ENCODE peak calls at places on chromosome 6, in eight cellular contexts. One of them, this sample, is unnamed.

GRCh38 chr6:291148-291696 is 1.1 kb upstream of the DUSP22 start:
- DNase-seq in LoVo: no peak
- DNase-seq in GM18507: no peak
- DNase-seq in SJSA1: no peak
- DNase-seq in ACHN: no peak
- DNase-seq in HT-29: peak; percentile 27
- DNase-seq in foreskin melanocyte: no peak
- DNase-seq in activated T-helper 1 cell treated with anti-CD3 and anti-CD28 coated beads, Interleukin-12 subunit alpha, Interleukin-12 subunit beta, Interleukin-2, Interleukin-4 antibody, amounts not matched to agents 30 ng/mL and 10 ng/mL and 1 ng/mL, durations not matched to agents 14 hours and 24 hours and 36 hours: no peak
- DNase-seq in this sample: peak; percentile 20

GRCh38 chr6:14026831-14027539 is 90.6 kb upstream of the CD83 start:
- DNase-seq in activated T-helper 1 cell treated with anti-CD3 and anti-CD28 coated beads, Interleukin-12 subunit alpha, Interleukin-12 subunit beta, Interleukin-2, Interleukin-4 antibody, amounts not matched to agents 30 ng/mL and 10 ng/mL and 1 ng/mL, durations not matched to agents 14 hours and 24 hours and 36 hours: no peak
- DNase-seq in GM18507: no peak
- DNase-seq in LoVo: no peak
- DNase-seq in ACHN: no peak
- DNase-seq in foreskin melanocyte: no peak
- DNase-seq in HT-29: no peak
- DNase-seq in SJSA1: no peak
- DNase-seq in this sample: peak; percentile 26

GRCh38 chr6:73800997-73801396 is 105.0 kb downstream of the CD109 start:
- DNase-seq in LoVo: no peak
- DNase-seq in foreskin melanocyte: no peak
- DNase-seq in GM18507: no peak
- DNase-seq in ACHN: no peak
- DNase-seq in activated T-helper 1 cell treated with anti-CD3 and anti-CD28 coated beads, Interleukin-12 subunit alpha, Interleukin-12 subunit beta, Interleukin-2, Interleukin-4 antibody, amounts not matched to agents 30 ng/mL and 10 ng/mL and 1 ng/mL, durations not matched to agents 14 hours and 24 hours and 36 hours: no peak
- DNase-seq in SJSA1: no peak
- DNase-seq in HT-29: no peak
- DNase-seq in this sample: no peak

GRCh38 chr6:11231108-11231463 is 1.4 kb downstream of the NEDD9 start:
- DNase-seq in ACHN: no peak
- DNase-seq in HT-29: no peak
- DNase-seq in activated T-helper 1 cell treated with anti-CD3 and anti-CD28 coated beads, Interleukin-12 subunit alpha, Interleukin-12 subunit beta, Interleukin-2, Interleukin-4 antibody, amounts not matched to agents 30 ng/mL and 10 ng/mL and 1 ng/mL, durations not matched to agents 14 hours and 24 hours and 36 hours: no peak
- DNase-seq in foreskin melanocyte: no peak
- DNase-seq in GM18507: no peak
- DNase-seq in LoVo: no peak
- DNase-seq in SJSA1: no peak
- DNase-seq in this sample: no peak

GRCh38 chr6:52641826-52642225 is 29.1 kb upstream of the TMEM14A start:
- DNase-seq in GM18507: no peak
- DNase-seq in ACHN: no peak
- DNase-seq in SJSA1: no peak
- DNase-seq in HT-29: no peak
- DNase-seq in activated T-helper 1 cell treated with anti-CD3 and anti-CD28 coated beads, Interleukin-12 subunit alpha, Interleukin-12 subunit beta, Interleukin-2, Interleukin-4 antibody, amounts not matched to agents 30 ng/mL and 10 ng/mL and 1 ng/mL, durations not matched to agents 14 hours and 24 hours and 36 hours: no peak
- DNase-seq in foreskin melanocyte: no peak
- DNase-seq in LoVo: no peak
- DNase-seq in this sample: no peak

GRCh38 chr6:21885101-21885500 is 291.6 kb downstream of the SOX4 start:
- DNase-seq in GM18507: no peak
- DNase-seq in foreskin melanocyte: no peak
- DNase-seq in ACHN: no peak
- DNase-seq in HT-29: no peak
- DNase-seq in SJSA1: no peak
- DNase-seq in activated T-helper 1 cell treated with anti-CD3 and anti-CD28 coated beads, Interleukin-12 subunit alpha, Interleukin-12 subunit beta, Interleukin-2, Interleukin-4 antibody, amounts not matched to agents 30 ng/mL and 10 ng/mL and 1 ng/mL, durations not matched to agents 14 hours and 24 hours and 36 hours: no peak
- DNase-seq in LoVo: no peak
- DNase-seq in this sample: no peak

GRCh38 chr6:56456785-56457184 is 185.9 kb downstream of the DST start:
- DNase-seq in foreskin melanocyte: no peak
- DNase-seq in activated T-helper 1 cell treated with anti-CD3 and anti-CD28 coated beads, Interleukin-12 subunit alpha, Interleukin-12 subunit beta, Interleukin-2, Interleukin-4 antibody, amounts not matched to agents 30 ng/mL and 10 ng/mL and 1 ng/mL, durations not matched to agents 14 hours and 24 hours and 36 hours: no peak
- DNase-seq in HT-29: no peak
- DNase-seq in LoVo: no peak
- DNase-seq in ACHN: no peak
- DNase-seq in GM18507: no peak
- DNase-seq in SJSA1: no peak
- DNase-seq in this sample: no peak

GRCh38 chr6:56959938-56960337 is 5.0 kb downstream of the BEND6 start:
- DNase-seq in SJSA1: no peak
- DNase-seq in HT-29: no peak
- DNase-seq in foreskin melanocyte: no peak
- DNase-seq in ACHN: peak; percentile 30
- DNase-seq in GM18507: no peak
- DNase-seq in activated T-helper 1 cell treated with anti-CD3 and anti-CD28 coated beads, Interleukin-12 subunit alpha, Interleukin-12 subunit beta, Interleukin-2, Interleukin-4 antibody, amounts not matched to agents 30 ng/mL and 10 ng/mL and 1 ng/mL, durations not matched to agents 14 hours and 24 hours and 36 hours: no peak
- DNase-seq in LoVo: no peak
- DNase-seq in this sample: no peak

GRCh38 chr6:169829786-169830185 is 78.4 kb downstream of the ERMARD start:
- DNase-seq in LoVo: no peak
- DNase-seq in HT-29: no peak
- DNase-seq in GM18507: no peak
- DNase-seq in ACHN: no peak
- DNase-seq in foreskin melanocyte: no peak
- DNase-seq in activated T-helper 1 cell treated with anti-CD3 and anti-CD28 coated beads, Interleukin-12 subunit alpha, Interleukin-12 subunit beta, Interleukin-2, Interleukin-4 antibody, amounts not matched to agents 30 ng/mL and 10 ng/mL and 1 ng/mL, durations not matched to agents 14 hours and 24 hours and 36 hours: no peak
- DNase-seq in SJSA1: peak; percentile 32
- DNase-seq in this sample: no peak

GRCh38 chr6:78517399-78517798 is 350.0 kb upstream of the IRAK1BP1 start:
- DNase-seq in ACHN: no peak
- DNase-seq in HT-29: no peak
- DNase-seq in foreskin melanocyte: no peak
- DNase-seq in LoVo: no peak
- DNase-seq in SJSA1: no peak
- DNase-seq in activated T-helper 1 cell treated with anti-CD3 and anti-CD28 coated beads, Interleukin-12 subunit alpha, Interleukin-12 subunit beta, Interleukin-2, Interleukin-4 antibody, amounts not matched to agents 30 ng/mL and 10 ng/mL and 1 ng/mL, durations not matched to agents 14 hours and 24 hours and 36 hours: no peak
- DNase-seq in GM18507: no peak
- DNase-seq in this sample: no peak

GRCh38 chr6:33696538-33697518 is 14.7 kb downstream of the UQCC2 start:
- DNase-seq in activated T-helper 1 cell treated with anti-CD3 and anti-CD28 coated beads, Interleukin-12 subunit alpha, Interleukin-12 subunit beta, Interleukin-2, Interleukin-4 antibody, amounts not matched to agents 30 ng/mL and 10 ng/mL and 1 ng/mL, durations not matched to agents 14 hours and 24 hours and 36 hours: peak; percentile 13
- DNase-seq in SJSA1: peak; percentile 60
- DNase-seq in foreskin melanocyte: no peak
- DNase-seq in ACHN: no peak
- DNase-seq in GM18507: no peak
- DNase-seq in LoVo: no peak
- DNase-seq in HT-29: no peak
- DNase-seq in this sample: peak; percentile 49

GRCh38 chr6:119348308-119349040 is 1.1 kb downstream of the MAN1A1 start:
- DNase-seq in ACHN: no peak
- DNase-seq in activated T-helper 1 cell treated with anti-CD3 and anti-CD28 coated beads, Interleukin-12 subunit alpha, Interleukin-12 subunit beta, Interleukin-2, Interleukin-4 antibody, amounts not matched to agents 30 ng/mL and 10 ng/mL and 1 ng/mL, durations not matched to agents 14 hours and 24 hours and 36 hours: peak; percentile 31
- DNase-seq in GM18507: no peak
- DNase-seq in LoVo: peak; percentile 18
- DNase-seq in HT-29: peak; percentile 21
- DNase-seq in SJSA1: no peak
- DNase-seq in foreskin melanocyte: no peak
- DNase-seq in this sample: no peak

GRCh38 chr6:141309295-141309694 is 823.4 kb upstream of the GJE1 start:
- DNase-seq in ACHN: peak; percentile 4
- DNase-seq in GM18507: no peak
- DNase-seq in activated T-helper 1 cell treated with anti-CD3 and anti-CD28 coated beads, Interleukin-12 subunit alpha, Interleukin-12 subunit beta, Interleukin-2, Interleukin-4 antibody, amounts not matched to agents 30 ng/mL and 10 ng/mL and 1 ng/mL, durations not matched to agents 14 hours and 24 hours and 36 hours: no peak
- DNase-seq in HT-29: peak; percentile 20
- DNase-seq in LoVo: no peak
- DNase-seq in SJSA1: no peak
- DNase-seq in foreskin melanocyte: no peak
- DNase-seq in this sample: no peak

GRCh38 chr6:35288834-35289233 is 8.8 kb upstream of the DEF6 start:
- DNase-seq in GM18507: no peak
- DNase-seq in LoVo: no peak
- DNase-seq in ACHN: no peak
- DNase-seq in SJSA1: no peak
- DNase-seq in activated T-helper 1 cell treated with anti-CD3 and anti-CD28 coated beads, Interleukin-12 subunit alpha, Interleukin-12 subunit beta, Interleukin-2, Interleukin-4 antibody, amounts not matched to agents 30 ng/mL and 10 ng/mL and 1 ng/mL, durations not matched to agents 14 hours and 24 hours and 36 hours: no peak
- DNase-seq in foreskin melanocyte: no peak
- DNase-seq in HT-29: no peak
- DNase-seq in this sample: no peak

GRCh38 chr6:148427333-148427732 is 84.7 kb downstream of the SASH1 start:
- DNase-seq in HT-29: no peak
- DNase-seq in activated T-helper 1 cell treated with anti-CD3 and anti-CD28 coated beads, Interleukin-12 subunit alpha, Interleukin-12 subunit beta, Interleukin-2, Interleukin-4 antibody, amounts not matched to agents 30 ng/mL and 10 ng/mL and 1 ng/mL, durations not matched to agents 14 hours and 24 hours and 36 hours: no peak
- DNase-seq in SJSA1: no peak
- DNase-seq in GM18507: no peak
- DNase-seq in ACHN: no peak
- DNase-seq in foreskin melanocyte: no peak
- DNase-seq in LoVo: no peak
- DNase-seq in this sample: no peak

GRCh38 chr6:131852200-131852599 is 44.4 kb downstream of the ENPP1 start:
- DNase-seq in activated T-helper 1 cell treated with anti-CD3 and anti-CD28 coated beads, Interleukin-12 subunit alpha, Interleukin-12 subunit beta, Interleukin-2, Interleukin-4 antibody, amounts not matched to agents 30 ng/mL and 10 ng/mL and 1 ng/mL, durations not matched to agents 14 hours and 24 hours and 36 hours: no peak
- DNase-seq in GM18507: no peak
- DNase-seq in foreskin melanocyte: no peak
- DNase-seq in LoVo: no peak
- DNase-seq in ACHN: no peak
- DNase-seq in HT-29: no peak
- DNase-seq in SJSA1: no peak
- DNase-seq in this sample: no peak

GRCh38 chr6:41464481-41464880 is 81.7 kb upstream of the FOXP4 start:
- DNase-seq in ACHN: peak; percentile 22
- DNase-seq in SJSA1: peak; percentile 68
- DNase-seq in foreskin melanocyte: no peak
- DNase-seq in LoVo: no peak
- DNase-seq in GM18507: no peak
- DNase-seq in activated T-helper 1 cell treated with anti-CD3 and anti-CD28 coated beads, Interleukin-12 subunit alpha, Interleukin-12 subunit beta, Interleukin-2, Interleukin-4 antibody, amounts not matched to agents 30 ng/mL and 10 ng/mL and 1 ng/mL, durations not matched to agents 14 hours and 24 hours and 36 hours: no peak
- DNase-seq in HT-29: no peak
- DNase-seq in this sample: no peak

GRCh38 chr6:71965404-71965803 is 79.1 kb downstream of the RIMS1 start:
- DNase-seq in ACHN: no peak
- DNase-seq in HT-29: no peak
- DNase-seq in LoVo: no peak
- DNase-seq in foreskin melanocyte: no peak
- DNase-seq in activated T-helper 1 cell treated with anti-CD3 and anti-CD28 coated beads, Interleukin-12 subunit alpha, Interleukin-12 subunit beta, Interleukin-2, Interleukin-4 antibody, amounts not matched to agents 30 ng/mL and 10 ng/mL and 1 ng/mL, durations not matched to agents 14 hours and 24 hours and 36 hours: no peak
- DNase-seq in GM18507: no peak
- DNase-seq in SJSA1: no peak
- DNase-seq in this sample: peak; percentile 63